ENCODE peak calls at places on chromosomes 6 and 20, in five cellular contexts. One of them, this sample, is unnamed.

GRCh38 chr20:708956-709355 is 33.4 kb upstream of the SCRT2 start:
- DNase-seq in fibroblast of mammary gland: no peak
- DNase-seq in CD8-positive, alpha-beta memory T cell: no peak
- DNase-seq in heart right ventricle: no peak
- DNase-seq in fibroblast of lung: no peak
- DNase-seq in this sample: no peak

GRCh38 chr6:31958412-31958740 is 395 bp downstream of the NELFE start:
- DNase-seq in fibroblast of mammary gland: no peak
- DNase-seq in CD8-positive, alpha-beta memory T cell: no peak
- DNase-seq in heart right ventricle: no peak
- DNase-seq in fibroblast of lung: no peak
- DNase-seq in this sample: no peak

GRCh38 chr6:158283304-158284005 is 28.8 kb upstream of the TULP4 start:
- DNase-seq in fibroblast of mammary gland: peak
- DNase-seq in CD8-positive, alpha-beta memory T cell: peak
- DNase-seq in heart right ventricle: no peak
- DNase-seq in fibroblast of lung: peak
- DNase-seq in this sample: no peak

GRCh38 chr6:157226026-157226639 is 97.2 kb downstream of the TMEM242 start:
- DNase-seq in fibroblast of mammary gland: peak
- DNase-seq in CD8-positive, alpha-beta memory T cell: no peak
- DNase-seq in heart right ventricle: peak
- DNase-seq in fibroblast of lung: peak
- DNase-seq in this sample: no peak

GRCh38 chr6:149125309-149125708 is 192.2 kb upstream of the TAB2 start:
- DNase-seq in fibroblast of mammary gland: no peak
- DNase-seq in CD8-positive, alpha-beta memory T cell: no peak
- DNase-seq in heart right ventricle: no peak
- DNase-seq in fibroblast of lung: no peak
- DNase-seq in this sample: no peak

GRCh38 chr6:34234667-34235604 is 1.7 kb upstream of the HMGA1 start:
- DNase-seq in fibroblast of mammary gland: no peak
- DNase-seq in CD8-positive, alpha-beta memory T cell: peak
- DNase-seq in heart right ventricle: no peak
- DNase-seq in fibroblast of lung: no peak
- DNase-seq in this sample: no peak

GRCh38 chr6:74899416-74899815 is 306.4 kb downstream of the COL12A1 start:
- DNase-seq in fibroblast of mammary gland: peak
- DNase-seq in CD8-positive, alpha-beta memory T cell: no peak
- DNase-seq in heart right ventricle: no peak
- DNase-seq in fibroblast of lung: peak
- DNase-seq in this sample: peak

GRCh38 chr20:46551508-46552280 is 1.2 kb upstream of the OCSTAMP start:
- DNase-seq in fibroblast of mammary gland: no peak
- DNase-seq in CD8-positive, alpha-beta memory T cell: no peak
- DNase-seq in heart right ventricle: no peak
- DNase-seq in fibroblast of lung: no peak
- DNase-seq in this sample: no peak

GRCh38 chr6:13500264-13500663 is 12.9 kb upstream of the GFOD1 start:
- DNase-seq in fibroblast of mammary gland: no peak
- DNase-seq in CD8-positive, alpha-beta memory T cell: no peak
- DNase-seq in heart right ventricle: no peak
- DNase-seq in fibroblast of lung: no peak
- DNase-seq in this sample: no peak

GRCh38 chr6:144548525-144548924 is 263.4 kb downstream of the UTRN start:
- DNase-seq in fibroblast of mammary gland: peak
- DNase-seq in CD8-positive, alpha-beta memory T cell: no peak
- DNase-seq in heart right ventricle: no peak
- DNase-seq in fibroblast of lung: no peak
- DNase-seq in this sample: no peak

GRCh38 chr20:42577193-42577592 is 612.5 kb downstream of the PTPRT start:
- DNase-seq in fibroblast of mammary gland: no peak
- DNase-seq in CD8-positive, alpha-beta memory T cell: no peak
- DNase-seq in heart right ventricle: no peak
- DNase-seq in fibroblast of lung: no peak
- DNase-seq in this sample: no peak

GRCh38 chr20:63641146-63641791 is 12.0 kb downstream of the STMN3 start:
- DNase-seq in fibroblast of mammary gland: peak
- DNase-seq in CD8-positive, alpha-beta memory T cell: peak
- DNase-seq in heart right ventricle: no peak
- DNase-seq in fibroblast of lung: no peak
- DNase-seq in this sample: no peak

GRCh38 chr6:39377530-39377929 is 55.0 kb upstream of the KCNK16 start:
- DNase-seq in fibroblast of mammary gland: peak
- DNase-seq in CD8-positive, alpha-beta memory T cell: no peak
- DNase-seq in heart right ventricle: peak
- DNase-seq in fibroblast of lung: peak
- DNase-seq in this sample: peak

GRCh38 chr6:31158863-31159855 is 770 bp downstream of the TCF19 start:
- DNase-seq in fibroblast of mammary gland: peak
- DNase-seq in CD8-positive, alpha-beta memory T cell: no peak
- DNase-seq in heart right ventricle: no peak
- DNase-seq in fibroblast of lung: peak
- DNase-seq in this sample: peak

GRCh38 chr6:105402090-105402980 is 547 bp downstream of the PREP start:
- DNase-seq in fibroblast of mammary gland: peak
- DNase-seq in CD8-positive, alpha-beta memory T cell: peak
- DNase-seq in heart right ventricle: peak
- DNase-seq in fibroblast of lung: peak
- DNase-seq in this sample: no peak

GRCh38 chr20:36540551-36541211 is 638 bp upstream of the MYL9 start:
- DNase-seq in fibroblast of mammary gland: no peak
- DNase-seq in CD8-positive, alpha-beta memory T cell: no peak
- DNase-seq in heart right ventricle: peak
- DNase-seq in fibroblast of lung: no peak
- DNase-seq in this sample: no peak
- H3K4me3 ChIP-seq in fibroblast of mammary gland: peak
- H3K4me3 ChIP-seq in CD8-positive, alpha-beta memory T cell: no peak
- H3K4me3 ChIP-seq in heart right ventricle: peak
- H3K4me3 ChIP-seq in fibroblast of lung: no peak
- H3K4me3 ChIP-seq in this sample: no peak

DNA sequence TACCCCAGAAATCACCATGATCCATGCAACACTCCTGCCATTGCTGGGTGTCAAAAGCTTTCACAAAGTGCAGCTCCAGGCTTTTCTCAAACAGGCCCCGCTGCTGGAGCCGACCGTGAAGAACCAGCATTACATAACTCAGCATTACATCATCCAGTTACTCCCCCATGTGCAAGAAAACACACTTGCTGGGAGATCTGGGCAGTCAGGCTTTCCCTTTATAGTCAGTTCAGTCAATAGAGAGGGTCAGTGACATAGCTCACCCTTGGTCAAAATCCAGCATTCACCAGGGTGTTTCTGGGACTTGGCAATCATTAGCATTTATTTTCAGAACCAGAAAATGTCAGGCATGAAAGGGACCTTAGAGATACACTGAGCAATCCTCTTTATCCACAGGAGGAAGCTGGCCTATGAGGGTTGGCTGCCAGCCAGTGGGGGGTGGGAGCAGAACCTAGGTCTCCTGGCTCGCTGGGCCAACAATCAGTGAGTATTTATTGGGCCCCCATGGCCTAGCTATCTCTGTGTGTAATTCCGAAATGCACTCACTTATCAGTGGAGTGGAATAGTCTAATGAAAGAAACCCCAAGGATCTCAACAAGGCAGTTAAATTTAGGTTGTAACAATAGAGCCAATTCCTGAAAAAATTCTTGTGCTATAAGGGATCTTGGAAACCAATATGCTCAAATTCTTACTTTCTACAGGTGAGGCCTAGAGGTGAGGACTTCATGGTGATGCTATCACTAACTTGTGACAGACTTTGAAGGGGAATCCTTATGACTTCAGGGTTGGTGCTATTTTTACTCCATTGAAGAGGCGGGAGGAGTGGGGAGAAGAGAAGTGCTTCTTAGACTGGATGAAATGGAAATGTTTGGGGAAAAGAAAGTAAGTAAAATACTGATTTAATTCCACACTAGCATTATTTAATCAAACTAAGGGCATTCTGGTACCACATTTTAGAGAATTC is 54.6 kb downstream of the LYRM4 start:
- DNase-seq in fibroblast of mammary gland: no peak
- DNase-seq in CD8-positive, alpha-beta memory T cell: no peak
- DNase-seq in heart right ventricle: peak
- DNase-seq in fibroblast of lung: peak
- DNase-seq in this sample: no peak
- H3K4me3 ChIP-seq in fibroblast of mammary gland: no peak
- H3K4me3 ChIP-seq in CD8-positive, alpha-beta memory T cell: no peak
- H3K4me3 ChIP-seq in heart right ventricle: no peak
- H3K4me3 ChIP-seq in fibroblast of lung: no peak
- H3K4me3 ChIP-seq in this sample: no peak

DNA sequence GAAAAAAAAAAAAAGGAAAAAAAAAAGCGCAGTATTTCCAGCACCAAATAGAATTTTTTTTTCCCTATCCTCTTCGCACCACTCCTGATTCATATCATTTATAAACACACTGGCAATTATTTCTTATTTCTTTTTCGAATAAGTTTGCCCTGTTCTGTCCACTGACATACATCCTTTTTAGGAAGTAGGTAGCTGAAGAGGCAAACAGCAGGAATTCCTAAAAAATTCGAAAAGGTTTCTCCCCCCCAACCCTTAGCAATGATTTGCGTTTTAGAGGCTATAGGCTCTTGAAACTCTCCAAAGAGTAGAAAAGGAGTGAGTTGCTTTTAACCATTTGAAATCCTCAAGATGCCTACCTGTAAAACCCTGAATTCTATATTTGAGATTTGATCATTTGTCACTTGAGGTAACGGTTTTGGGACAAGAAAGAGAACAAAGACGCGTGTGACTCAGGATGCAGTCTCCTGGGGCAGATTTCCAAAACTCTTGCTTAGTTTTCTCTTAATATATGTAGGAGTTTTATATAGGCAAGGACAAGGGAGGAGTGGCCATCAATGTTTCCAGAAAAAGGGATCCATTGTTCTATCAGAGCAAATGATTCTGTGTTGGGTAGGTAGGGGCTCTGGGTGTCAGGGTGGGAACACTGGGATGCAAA is 531 bp upstream of the CCN2 start:
- DNase-seq in fibroblast of mammary gland: peak
- DNase-seq in CD8-positive, alpha-beta memory T cell: no peak
- DNase-seq in heart right ventricle: no peak
- DNase-seq in fibroblast of lung: peak
- DNase-seq in this sample: no peak
- H3K4me3 ChIP-seq in fibroblast of mammary gland: peak
- H3K4me3 ChIP-seq in CD8-positive, alpha-beta memory T cell: no peak
- H3K4me3 ChIP-seq in heart right ventricle: peak
- H3K4me3 ChIP-seq in fibroblast of lung: no peak
- H3K4me3 ChIP-seq in this sample: no peak

DNA sequence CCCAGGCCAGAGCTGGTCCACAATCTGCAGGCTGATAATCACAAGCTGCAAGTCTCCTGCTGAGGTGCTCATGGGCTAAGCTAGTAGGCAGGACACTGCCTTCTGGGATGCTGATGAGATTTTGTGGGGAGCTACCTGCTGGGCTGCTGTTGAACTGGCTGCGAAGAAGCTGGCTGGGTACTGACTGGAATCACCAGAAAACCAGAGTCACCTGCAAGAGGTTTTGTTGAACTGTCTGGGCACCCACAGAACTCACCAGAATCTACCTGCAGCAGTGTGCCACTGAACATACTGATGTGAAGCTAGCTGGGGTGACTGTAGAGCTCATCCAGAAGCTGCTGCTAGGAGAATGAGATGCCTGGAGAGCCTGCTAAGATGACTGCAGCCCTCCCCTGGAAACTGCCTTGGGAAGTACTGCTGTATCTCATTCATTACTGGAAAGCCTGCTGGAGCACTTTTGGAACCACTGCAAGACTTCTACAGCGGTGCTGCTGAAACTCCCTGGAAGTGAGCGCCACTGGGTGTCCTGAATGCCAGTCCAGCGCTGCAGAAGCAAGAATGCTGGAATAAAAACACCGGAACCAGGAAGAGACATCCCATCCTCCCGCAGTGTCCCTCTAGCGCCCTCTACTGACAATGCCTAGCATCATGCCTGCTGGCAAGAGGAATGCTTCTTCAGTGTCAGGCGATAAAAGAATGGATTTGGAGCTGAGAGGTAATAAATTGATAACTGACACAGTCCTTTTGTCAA is 64.9 kb upstream of the ARHGAP18 start:
- DNase-seq in fibroblast of mammary gland: peak
- DNase-seq in CD8-positive, alpha-beta memory T cell: peak
- DNase-seq in heart right ventricle: peak
- DNase-seq in fibroblast of lung: peak
- DNase-seq in this sample: peak
- H3K4me3 ChIP-seq in fibroblast of mammary gland: no peak
- H3K4me3 ChIP-seq in CD8-positive, alpha-beta memory T cell: no peak
- H3K4me3 ChIP-seq in heart right ventricle: peak
- H3K4me3 ChIP-seq in fibroblast of lung: peak
- H3K4me3 ChIP-seq in this sample: no peak

DNA sequence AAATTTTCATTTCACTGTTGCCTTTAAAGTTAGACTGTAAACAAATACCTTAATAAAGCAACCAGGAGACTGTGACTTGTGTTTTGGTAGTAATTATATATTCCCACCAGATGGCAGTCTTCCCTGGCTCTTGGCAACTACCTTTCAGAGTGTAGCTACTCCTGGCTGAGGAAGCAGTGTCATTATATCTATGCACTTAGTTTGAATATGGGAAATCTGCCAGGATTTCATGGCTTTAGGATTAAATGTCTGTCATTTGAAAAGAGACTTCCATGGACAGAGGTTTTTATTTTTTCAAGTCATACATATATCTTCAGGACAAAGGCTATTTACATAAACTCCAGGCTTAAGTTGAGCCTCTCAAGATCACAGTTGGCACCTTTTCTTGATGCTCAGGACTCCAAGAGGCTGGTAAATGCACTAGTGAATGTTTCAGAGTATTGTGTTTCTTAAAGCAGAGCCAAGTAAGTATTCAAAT is 160.1 kb downstream of the C6orf58 start:
- DNase-seq in fibroblast of mammary gland: peak
- DNase-seq in CD8-positive, alpha-beta memory T cell: peak
- DNase-seq in heart right ventricle: peak
- DNase-seq in fibroblast of lung: peak
- DNase-seq in this sample: peak
- H3K4me3 ChIP-seq in fibroblast of mammary gland: no peak
- H3K4me3 ChIP-seq in CD8-positive, alpha-beta memory T cell: no peak
- H3K4me3 ChIP-seq in heart right ventricle: no peak
- H3K4me3 ChIP-seq in fibroblast of lung: no peak
- H3K4me3 ChIP-seq in this sample: no peak

DNA sequence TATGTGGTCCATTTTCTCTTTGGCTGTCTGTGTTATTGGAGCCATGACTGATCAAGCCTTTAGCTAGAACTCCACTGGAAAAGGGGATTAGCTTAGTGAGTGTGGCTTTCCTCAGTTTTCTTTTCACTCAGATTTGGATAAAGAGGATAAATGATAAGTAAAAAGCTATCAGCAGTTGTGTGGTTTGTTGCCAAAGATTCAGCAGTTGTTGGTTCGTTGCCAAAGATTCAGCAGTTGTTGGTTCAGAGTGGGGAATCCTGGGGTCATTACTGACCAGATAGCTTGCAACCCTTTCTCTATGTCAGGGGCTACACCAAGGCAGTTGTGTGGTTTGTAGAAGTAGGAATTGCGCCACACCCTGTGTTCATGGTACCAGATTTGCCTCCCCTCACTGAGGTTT is 107.7 kb upstream of the SCP2D1 start:
- DNase-seq in fibroblast of mammary gland: peak
- DNase-seq in CD8-positive, alpha-beta memory T cell: no peak
- DNase-seq in heart right ventricle: no peak
- DNase-seq in fibroblast of lung: no peak
- DNase-seq in this sample: no peak
- H3K4me3 ChIP-seq in fibroblast of mammary gland: no peak
- H3K4me3 ChIP-seq in CD8-positive, alpha-beta memory T cell: no peak
- H3K4me3 ChIP-seq in heart right ventricle: no peak
- H3K4me3 ChIP-seq in fibroblast of lung: peak
- H3K4me3 ChIP-seq in this sample: no peak

This sample was measured in Jurkat, Clone E6-1.